ENCODE peak calls at places on chromosomes 13 and 19, in nine cellular contexts. One of them, this sample, is unnamed.

GRCh38 chr19:4933528-4933927 is 24.2 kb downstream of the UHRF1 start:
- DNase-seq in GM12892: no peak
- DNase-seq in stimulated activated CD4-positive, alpha-beta T cell treated with anti-CD3 and anti-CD28 coated beads, Interleukin-1b, Interleukin-23, amount 100 ng/mL, for 48 hours: no peak
- DNase-seq in brain microvascular endothelial cell: no peak
- DNase-seq in EL: no peak
- DNase-seq in gastrocnemius medialis: peak; percentile 88
- DNase-seq in iPS-NIHi11: no peak
- DNase-seq in CMK: no peak
- DNase-seq in mucosa of gallbladder: no peak
- DNase-seq in this sample: no peak

GRCh38 chr13:106277483-106278154 is 257.8 kb downstream of the EFNB2 start:
- DNase-seq in GM12892: no peak
- DNase-seq in stimulated activated CD4-positive, alpha-beta T cell treated with anti-CD3 and anti-CD28 coated beads, Interleukin-1b, Interleukin-23, amount 100 ng/mL, for 48 hours: no peak
- DNase-seq in brain microvascular endothelial cell: no peak
- DNase-seq in EL: no peak
- DNase-seq in gastrocnemius medialis: no peak
- DNase-seq in iPS-NIHi11: no peak
- DNase-seq in CMK: no peak
- DNase-seq in mucosa of gallbladder: no peak
- DNase-seq in this sample: no peak

GRCh38 chr19:3537101-3537437 is 1.9 kb upstream of the TEKTIP1 start:
- DNase-seq in GM12892: no peak
- DNase-seq in stimulated activated CD4-positive, alpha-beta T cell treated with anti-CD3 and anti-CD28 coated beads, Interleukin-1b, Interleukin-23, amount 100 ng/mL, for 48 hours: no peak
- DNase-seq in brain microvascular endothelial cell: no peak
- DNase-seq in EL: no peak
- DNase-seq in gastrocnemius medialis: no peak
- DNase-seq in iPS-NIHi11: no peak
- DNase-seq in CMK: no peak
- DNase-seq in mucosa of gallbladder: no peak
- DNase-seq in this sample: no peak

GRCh38 chr19:18637644-18638630 is 1.1 kb downstream of the KLHL26 start:
- DNase-seq in GM12892: no peak
- DNase-seq in stimulated activated CD4-positive, alpha-beta T cell treated with anti-CD3 and anti-CD28 coated beads, Interleukin-1b, Interleukin-23, amount 100 ng/mL, for 48 hours: no peak
- DNase-seq in brain microvascular endothelial cell: no peak
- DNase-seq in EL: no peak
- DNase-seq in gastrocnemius medialis: no peak
- DNase-seq in iPS-NIHi11: peak; percentile 69
- DNase-seq in CMK: no peak
- DNase-seq in mucosa of gallbladder: peak; percentile 62
- DNase-seq in this sample: no peak

GRCh38 chr19:19515764-19516519 is at the start of gene NDUFA13:
- DNase-seq in GM12892: peak; percentile 94
- DNase-seq in stimulated activated CD4-positive, alpha-beta T cell treated with anti-CD3 and anti-CD28 coated beads, Interleukin-1b, Interleukin-23, amount 100 ng/mL, for 48 hours: peak; percentile 92
- DNase-seq in brain microvascular endothelial cell: peak; percentile 91
- DNase-seq in EL: peak; percentile 93
- DNase-seq in gastrocnemius medialis: peak; percentile 91
- DNase-seq in iPS-NIHi11: peak; percentile 93
- DNase-seq in CMK: peak; percentile 91
- DNase-seq in mucosa of gallbladder: peak; percentile 96
- DNase-seq in this sample: peak; percentile 93

GRCh38 chr13:28322256-28322895 is 172.6 kb downstream of the FLT1 start:
- DNase-seq in GM12892: no peak
- DNase-seq in stimulated activated CD4-positive, alpha-beta T cell treated with anti-CD3 and anti-CD28 coated beads, Interleukin-1b, Interleukin-23, amount 100 ng/mL, for 48 hours: no peak
- DNase-seq in brain microvascular endothelial cell: peak; percentile 48
- DNase-seq in EL: peak; percentile 88
- DNase-seq in gastrocnemius medialis: no peak
- DNase-seq in iPS-NIHi11: no peak
- DNase-seq in CMK: no peak
- DNase-seq in mucosa of gallbladder: no peak
- DNase-seq in this sample: no peak

GRCh38 chr19:13556552-13556951 is 50.3 kb upstream of the CACNA1A start:
- DNase-seq in GM12892: no peak
- DNase-seq in stimulated activated CD4-positive, alpha-beta T cell treated with anti-CD3 and anti-CD28 coated beads, Interleukin-1b, Interleukin-23, amount 100 ng/mL, for 48 hours: no peak
- DNase-seq in brain microvascular endothelial cell: no peak
- DNase-seq in EL: no peak
- DNase-seq in gastrocnemius medialis: no peak
- DNase-seq in iPS-NIHi11: no peak
- DNase-seq in CMK: no peak
- DNase-seq in mucosa of gallbladder: no peak
- DNase-seq in this sample: no peak

GRCh38 chr13:102273111-102273510 is 128.7 kb downstream of the FGF14 start:
- DNase-seq in GM12892: no peak
- DNase-seq in stimulated activated CD4-positive, alpha-beta T cell treated with anti-CD3 and anti-CD28 coated beads, Interleukin-1b, Interleukin-23, amount 100 ng/mL, for 48 hours: no peak
- DNase-seq in brain microvascular endothelial cell: no peak
- DNase-seq in EL: no peak
- DNase-seq in gastrocnemius medialis: no peak
- DNase-seq in iPS-NIHi11: no peak
- DNase-seq in CMK: no peak
- DNase-seq in mucosa of gallbladder: no peak
- DNase-seq in this sample: no peak

GRCh38 chr13:75299913-75300862 is 181.8 kb downstream of the TBC1D4 start:
- DNase-seq in GM12892: no peak
- DNase-seq in stimulated activated CD4-positive, alpha-beta T cell treated with anti-CD3 and anti-CD28 coated beads, Interleukin-1b, Interleukin-23, amount 100 ng/mL, for 48 hours: no peak
- DNase-seq in brain microvascular endothelial cell: peak; percentile 19
- DNase-seq in EL: peak; percentile 21
- DNase-seq in gastrocnemius medialis: no peak
- DNase-seq in iPS-NIHi11: no peak
- DNase-seq in CMK: no peak
- DNase-seq in mucosa of gallbladder: no peak
- DNase-seq in this sample: no peak

GRCh38 chr19:56273563-56274117 is 1.1 kb downstream of the EDDM13 start:
- DNase-seq in GM12892: no peak
- DNase-seq in stimulated activated CD4-positive, alpha-beta T cell treated with anti-CD3 and anti-CD28 coated beads, Interleukin-1b, Interleukin-23, amount 100 ng/mL, for 48 hours: no peak
- DNase-seq in brain microvascular endothelial cell: peak; percentile 45
- DNase-seq in EL: peak; percentile 49
- DNase-seq in gastrocnemius medialis: no peak
- DNase-seq in iPS-NIHi11: no peak
- DNase-seq in CMK: no peak
- DNase-seq in mucosa of gallbladder: no peak
- DNase-seq in this sample: no peak

GRCh38 chr19:46608581-46609345 is 7.6 kb downstream of the CALM3 start:
- DNase-seq in GM12892: no peak
- DNase-seq in stimulated activated CD4-positive, alpha-beta T cell treated with anti-CD3 and anti-CD28 coated beads, Interleukin-1b, Interleukin-23, amount 100 ng/mL, for 48 hours: no peak
- DNase-seq in brain microvascular endothelial cell: no peak
- DNase-seq in EL: no peak
- DNase-seq in gastrocnemius medialis: peak; percentile 9
- DNase-seq in iPS-NIHi11: no peak
- DNase-seq in CMK: no peak
- DNase-seq in mucosa of gallbladder: no peak
- DNase-seq in this sample: no peak

This sample was measured in NT2/D1.